ENCODE peak calls at places on chromosomes 2 and 18, in seven cellular contexts. E, Q, J, V, S, K and Z are unnamed samples.

GRCh38 chr2:12844511-12844910 is 127.8 kb downstream of the TRIB2 start:
- DNase-seq in Q (no peak), K (peak; percentile 5), E (no peak), S (no peak), J (no peak), V (no peak), Z (no peak)

GRCh38 chr18:44897445-44898215 is 216.9 kb downstream of the SETBP1 start:
- DNase-seq in K (no peak), J (no peak), Q (no peak), V (no peak), E (no peak), S (no peak), Z (no peak)

GRCh38 chr2:42881732-42882131 is 89.3 kb upstream of the HAAO start:
- DNase-seq in S (no peak), Q (no peak), K (no peak), J (no peak), E (peak; percentile 93), V (no peak), Z (no peak)

GRCh38 chr2:1795842-1796580 is 51.7 kb upstream of the PXDN start:
- DNase-seq in E (no peak), J (no peak), S (no peak), Q (peak; percentile 75), V (no peak), K (no peak), Z (no peak)

GRCh38 chr2:66445076-66445724 is 10.3 kb downstream of the MEIS1 start:
- DNase-seq in E (no peak), Q (peak; percentile 73), V (no peak), J (peak; percentile 44), K (no peak), S (no peak), Z (no peak)

GRCh38 chr2:86416126-86416525 is 25.0 kb upstream of the KDM3A start:
- DNase-seq in S (no peak), Q (no peak), E (no peak), V (no peak), J (peak; percentile 55), K (peak; percentile 23), Z (no peak)

GRCh38 chr18:67665266-67665665 is 148.7 kb upstream of the DSEL start:
- DNase-seq in J (no peak), Q (peak; percentile 42), E (peak; percentile 41), S (no peak), V (no peak), K (no peak), Z (no peak)

GRCh38 chr2:150686391-150686790 is 198.9 kb upstream of the RND3 start:
- DNase-seq in Q (no peak), K (no peak), E (no peak), S (no peak), V (no peak), J (no peak), Z (no peak)

GRCh38 chr2:223114170-223114569 is 62.2 kb downstream of the KCNE4 start:
- DNase-seq in K (no peak), S (no peak), E (no peak), V (no peak), Q (no peak), J (no peak), Z (no peak)

GRCh38 chr2:99682280-99683060 is 192.7 kb upstream of the REV1 start:
- DNase-seq in S (no peak), E (no peak), Q (no peak), V (no peak), K (no peak), J (no peak), Z (no peak)

GRCh38 chr2:73838889-73839539 is 10.3 kb downstream of the STAMBP start:
- DNase-seq in V (no peak), S (no peak), E (no peak), K (no peak), Q (peak; percentile 29), J (no peak), Z (no peak)

GRCh38 chr2:68589963-68590362 is 53.4 kb upstream of the PROKR1 start:
- DNase-seq in E (no peak), V (no peak), J (no peak), K (no peak), Q (no peak), S (no peak), Z (no peak)

GRCh38 chr2:72920317-72921087 is 3.2 kb downstream of the EMX1 start:
- DNase-seq in Q (peak; percentile 22), V (peak; percentile 70), K (no peak), J (no peak), S (no peak), E (no peak), Z (no peak)

GRCh38 chr2:159801925-159802324 is 3.9 kb upstream of the CD302 start:
- DNase-seq in S (no peak), Q (no peak), V (no peak), E (no peak), J (no peak), K (no peak), Z (peak; percentile 49)

GRCh38 chr2:128573531-128573930 is 254.9 kb upstream of the HS6ST1 start:
- DNase-seq in E (no peak), S (no peak), Q (no peak), K (no peak), V (no peak), J (no peak), Z (no peak)

GRCh38 chr2:150232871-150233270 is 254.6 kb downstream of the RND3 start:
- DNase-seq in S (no peak), V (no peak), K (no peak), J (no peak), E (no peak), Q (no peak), Z (no peak)

GRCh38 chr18:38807915-38808314 is 1242.3 kb upstream of the CELF4 start:
- DNase-seq in K (no peak), S (no peak), Q (no peak), J (no peak), V (no peak), E (no peak), Z (no peak)

GRCh38 chr2:111032721-111033532 is 87.8 kb upstream of the BCL2L11 start:
- DNase-seq in V (no peak), S (no peak), K (no peak), Q (no peak), J (no peak), E (peak; percentile 60), Z (no peak)

GRCh38 chr2:223887127-223887526 is 49.7 kb upstream of the AP1S3 start:
- DNase-seq in E (peak; percentile 69), S (no peak), K (no peak), Q (peak; percentile 79), J (no peak), V (no peak), Z (no peak)

GRCh38 chr2:30796723-30797122 is 10.5 kb downstream of the CAPN13 start:
- DNase-seq in S (no peak), J (peak; percentile 69), Q (no peak), V (no peak), E (no peak), K (no peak), Z (no peak)

GRCh38 chr2:200319587-200320337 is 13.3 kb downstream of the SPATS2L start:
- DNase-seq in J (no peak), K (no peak), E (peak; percentile 51), S (no peak), Q (peak; percentile 75), V (no peak), Z (no peak)

GRCh38 chr2:207110310-207110709 is 55.4 kb downstream of the KLF7 start:
- DNase-seq in J (no peak), S (no peak), E (no peak), V (no peak), K (no peak), Q (no peak), Z (no peak)

GRCh38 chr2:205903549-205904129 is 182.3 kb downstream of the INO80D start:
- DNase-seq in Q (peak; percentile 38), S (no peak), J (no peak), E (no peak), K (no peak), V (peak; percentile 7), Z (peak; percentile 48)

GRCh38 chr2:241065355-241065803 is 36.7 kb downstream of the MTERF4 start:
- DNase-seq in K (no peak), S (no peak), Q (no peak), V (no peak), E (no peak), J (no peak), Z (no peak)

GRCh38 chr2:197168705-197169104 is 141.9 kb downstream of the ANKRD44 start:
- DNase-seq in E (no peak), V (no peak), J (peak; percentile 66), S (peak; percentile 70), Q (peak; percentile 68), K (peak; percentile 74), Z (peak; percentile 81)

GRCh38 chr2:127634066-127634617 is 11.8 kb upstream of the GPR17 start:
- DNase-seq in Q (no peak), K (no peak), S (no peak), V (no peak), J (no peak), E (no peak), Z (no peak)

GRCh38 chr2:11710210-11710609 is 36.2 kb upstream of the LPIN1 start:
- DNase-seq in J (no peak), E (peak; percentile 80), S (no peak), V (no peak), K (no peak), Q (peak; percentile 55), Z (no peak)

GRCh38 chr2:189870396-189871089 is 86.3 kb downstream of the PMS1 start:
- DNase-seq in V (no peak), J (no peak), K (no peak), Q (no peak), S (no peak), E (no peak), Z (no peak)

GRCh38 chr2:163736433-163737168 is 793 bp upstream of the FIGN start:
- DNase-seq in Q (peak; percentile 29), J (peak; percentile 52), E (peak; percentile 22), V (no peak), K (peak; percentile 43), S (no peak), Z (no peak)

GRCh38 chr2:231904161-231904611 is 22.0 kb downstream of the NPPC start:
- DNase-seq in E (no peak), J (no peak), V (no peak), S (no peak), K (no peak), Q (no peak), Z (no peak)

GRCh38 chr2:201114350-201114749 is 1.6 kb upstream of the CFLAR start:
- DNase-seq in Q (no peak), V (no peak), E (no peak), J (no peak), K (no peak), S (no peak), Z (no peak)

GRCh38 chr2:26396734-26397298 is 4.9 kb upstream of the DRC1 start:
- DNase-seq in V (no peak), S (peak; percentile 44), K (no peak), E (no peak), Q (no peak), J (no peak), Z (peak; percentile 91)

GRCh38 chr2:165847001-165847400 is 53.0 kb upstream of the GALNT3 start:
- DNase-seq in V (no peak), K (no peak), S (no peak), J (no peak), Q (no peak), E (no peak), Z (no peak)

GRCh38 chr2:234254783-234255521 is 204.4 kb downstream of the SPP2 start:
- DNase-seq in E (peak; percentile 91), J (no peak), S (no peak), K (no peak), V (no peak), Q (no peak), Z (no peak)

GRCh38 chr2:212538156-212539144 is at the start of gene ERBB4:
- DNase-seq in J (peak; percentile 66), S (no peak), V (peak; percentile 9), K (peak; percentile 67), Q (no peak), E (no peak), Z (no peak)

GRCh38 chr2:174338626-174339570 is 4.1 kb downstream of the SP9 start:
- DNase-seq in Q (no peak), J (no peak), S (no peak), E (no peak), K (no peak), V (no peak), Z (peak; percentile 13)

GRCh38 chr2:180191352-180192124 is 184.4 kb upstream of the CWC22 start:
- DNase-seq in S (no peak), K (no peak), J (no peak), E (no peak), V (no peak), Q (peak; percentile 34), Z (no peak)